ENCODE peak calls at places on chromosome 19, in nine cellular contexts. G, S, O, J, Z, X, I, E and Y are unnamed samples.

GRCh38 chr19:17020380-17020779 is 6.2 kb downstream of the CPAMD8 start:
- DNase-seq in E (no peak), S (no peak), J (no peak), O (no peak), I (no peak), G (no peak), Z (no peak), X (no peak), Y (no peak)

GRCh38 chr19:37217855-37218591 is at the start of gene ZNF383:
- DNase-seq in G (peak; percentile 95), J (peak; percentile 88), O (peak; percentile 94), S (peak; percentile 90), E (peak; percentile 79), I (peak; percentile 92), Z (peak; percentile 85), X (peak; percentile 90), Y (peak; percentile 60)

GRCh38 chr19:55809381-55810058 is 22.3 kb downstream of the NLRP11 start:
- DNase-seq in I (peak; percentile 72), O (peak; percentile 26), S (peak; percentile 37), J (peak; percentile 17), E (no peak), X (peak; percentile 2), Z (peak; percentile 90), G (peak; percentile 70), Y (peak; percentile 7)

GRCh38 chr19:4847190-4847973 is 15.9 kb upstream of the TICAM1 start:
- DNase-seq in J (no peak), O (no peak), E (no peak), G (no peak), X (no peak), I (no peak), Z (no peak), S (no peak), Y (no peak)

GRCh38 chr19:40604647-40605200 is 3.6 kb downstream of the LTBP4 start:
- DNase-seq in Z (no peak), G (no peak), X (peak; percentile 41), O (no peak), E (no peak), I (no peak), S (no peak), J (no peak), Y (no peak)

GRCh38 chr19:33280351-33280921 is 21.9 kb downstream of the CEBPA start:
- DNase-seq in S (no peak), J (no peak), I (no peak), Z (no peak), E (no peak), G (no peak), X (no peak), O (peak; percentile 79), Y (no peak)

GRCh38 chr19:17424743-17425365 is 5.0 kb downstream of the MVB12A start:
- DNase-seq in I (peak; percentile 34), O (peak; percentile 59), J (no peak), X (no peak), E (no peak), S (no peak), G (no peak), Z (no peak), Y (no peak)

GRCh38 chr19:35141627-35142401 is 1.2 kb upstream of the FXYD7 start:
- DNase-seq in S (no peak), E (peak; percentile 54), X (no peak), G (no peak), O (no peak), J (no peak), I (no peak), Z (no peak), Y (no peak)

GRCh38 chr19:51687791-51688664 is 5.1 kb upstream of the SPACA6 start:
- DNase-seq in X (peak; percentile 70), O (no peak), E (peak; percentile 63), Z (no peak), S (peak; percentile 55), G (peak; percentile 90), J (peak; percentile 74), I (peak; percentile 91), Y (peak; percentile 63)

GRCh38 chr19:44552324-44552723 is 22.8 kb upstream of the CEACAM20 start:
- DNase-seq in O (peak; percentile 12), S (no peak), X (peak; percentile 45), I (peak; percentile 53), E (no peak), Z (peak; percentile 63), J (no peak), G (no peak), Y (no peak)

GRCh38 chr19:38543807-38544568 is 73.8 kb downstream of the MAP4K1 start:
- DNase-seq in O (peak; percentile 43), G (peak; percentile 86), X (peak; percentile 93), S (peak; percentile 68), J (peak; percentile 32), I (peak; percentile 88), Z (peak; percentile 87), E (peak; percentile 45), Y (no peak)

GRCh38 chr19:34325961-34326360 is 39.0 kb upstream of the GPI start:
- DNase-seq in S (no peak), E (no peak), G (no peak), I (no peak), J (no peak), X (no peak), O (no peak), Z (no peak), Y (no peak)

GRCh38 chr19:54312436-54313362 is at the start of gene LILRA5:
- DNase-seq in S (peak; percentile 63), E (no peak), O (no peak), Z (no peak), X (no peak), J (peak; percentile 50), I (no peak), G (no peak), Y (no peak)
- H3K4me3 ChIP-seq in S (no peak within 1 kb of the TSS), E (no peak within 1 kb of the TSS), O (no peak within 1 kb of the TSS), Z (no peak within 1 kb of the TSS), X (no peak within 1 kb of the TSS), J (no peak within 1 kb of the TSS), I (no peak within 1 kb of the TSS), G (no peak within 1 kb of the TSS), Y (no peak within 1 kb of the TSS)

GRCh38 chr19:14381689-14382474 is 638 bp downstream of the ADGRE5 start:
- DNase-seq in G (no peak), S (peak; percentile 74), J (peak; percentile 37), Z (no peak), E (peak; percentile 55), O (peak; percentile 64), X (peak; percentile 58), I (peak; percentile 43), Y (no peak)
- H3K4me3 ChIP-seq in G (peak overlapping the region; percentile 63), S (peak overlapping the region; percentile 65), J (peak overlapping the region; percentile 82), Z (peak overlapping the region; percentile 96), E (peak overlapping the region; percentile 83), O (peak overlapping the region; percentile 85), X (peak overlapping the region; percentile 50), I (peak overlapping the region; percentile 85), Y (peak overlapping the region; percentile 69)

DNA sequence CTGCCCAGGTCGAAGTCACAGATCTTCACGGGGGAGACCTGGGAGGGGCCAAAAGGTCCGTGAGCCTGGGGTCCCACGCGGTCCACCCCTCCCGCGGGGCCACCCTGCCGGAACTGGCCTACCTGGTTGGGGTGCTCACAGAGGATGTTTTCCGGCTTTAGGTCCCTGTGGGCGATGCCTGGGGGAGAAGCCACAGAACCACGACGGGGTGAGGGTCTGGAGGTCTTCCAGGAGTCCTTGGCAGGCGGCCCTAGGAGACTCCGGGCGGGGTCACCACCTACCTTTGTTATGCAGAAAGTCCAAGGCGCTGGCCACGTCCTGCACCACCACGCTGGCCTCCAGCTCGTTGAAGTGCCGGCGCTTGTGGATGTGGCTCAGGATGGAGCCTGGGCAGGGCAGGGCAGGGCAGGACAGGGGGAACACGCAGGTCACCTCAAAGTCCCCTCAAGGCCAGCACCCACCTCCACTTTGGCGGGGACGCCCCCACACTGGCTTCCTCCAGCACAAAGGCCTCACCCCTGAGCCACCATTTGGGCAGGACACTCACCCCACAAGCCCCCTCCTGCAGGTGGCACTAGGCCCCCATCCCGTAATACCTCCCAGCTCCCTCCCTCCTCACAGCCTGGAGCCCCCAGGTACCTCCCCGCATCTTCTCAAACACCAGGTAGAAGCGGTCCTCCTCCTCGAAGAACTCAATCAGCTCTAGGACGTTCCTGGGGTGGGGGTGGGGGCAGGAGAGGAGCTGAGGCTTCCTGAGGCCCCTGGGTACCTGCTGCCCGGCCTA is 8.4 kb downstream of the MKNK2 start:
- DNase-seq in X (no peak), E (peak; percentile 58), G (peak; percentile 85), J (no peak), O (peak; percentile 46), S (no peak), Z (no peak), I (no peak), Y (no peak)
- H3K4me3 ChIP-seq in X (peak overlapping the region; percentile 7), E (no peak overlapping the region), G (no peak overlapping the region), J (peak overlapping the region; percentile 56), O (peak overlapping the region; percentile 51), S (peak overlapping the region; percentile 11), Z (peak overlapping the region; percentile 17), I (no peak overlapping the region), Y (peak overlapping the region; percentile 39)

DNA sequence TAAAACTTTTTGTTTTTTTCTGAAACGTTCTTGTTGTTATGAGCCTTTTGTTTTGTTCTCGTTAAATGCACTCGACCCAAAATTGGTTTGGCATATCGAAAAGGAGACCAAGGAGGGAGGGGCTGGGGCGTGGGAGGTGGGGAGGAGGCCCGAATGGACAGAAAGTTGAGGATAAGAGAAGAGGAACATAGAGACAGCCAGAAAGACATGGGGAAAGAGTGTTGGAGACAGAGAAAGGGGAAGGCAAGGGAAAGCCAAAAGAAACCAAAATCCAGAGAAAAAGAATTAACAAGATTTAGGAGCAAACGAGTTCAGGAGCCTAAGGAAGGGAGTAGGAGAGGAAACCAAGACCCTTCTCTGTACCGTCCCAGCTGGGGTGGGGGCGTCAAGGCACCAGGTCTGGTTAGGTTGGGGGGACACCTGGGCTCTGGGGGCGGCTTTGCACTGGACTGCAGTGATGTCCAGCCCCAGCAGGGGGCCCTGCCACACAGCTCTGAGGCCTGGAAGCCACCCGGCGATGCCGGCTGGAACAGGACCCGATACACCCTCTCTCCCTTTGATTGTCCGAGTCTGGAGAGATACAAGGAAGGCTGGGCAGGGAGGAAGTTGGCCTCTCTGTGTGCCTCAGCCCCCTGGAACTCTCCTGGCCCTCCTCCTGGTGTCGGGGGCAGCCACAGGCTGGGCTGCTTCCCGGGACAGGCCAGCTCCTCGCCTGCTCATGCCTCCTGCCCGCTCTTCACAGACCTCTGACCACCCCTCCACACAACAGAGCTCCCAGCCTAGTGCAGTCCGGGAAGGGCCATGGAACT is 11.6 kb upstream of the ASF1B start:
- DNase-seq in I (peak; percentile 44), X (peak; percentile 17), S (peak; percentile 64), E (peak; percentile 74), J (peak; percentile 72), O (no peak), G (peak; percentile 91), Z (peak; percentile 36), Y (peak; percentile 52)
- H3K4me3 ChIP-seq in I (no peak overlapping the region), X (no peak overlapping the region), S (no peak overlapping the region), E (no peak overlapping the region), J (peak overlapping the region; percentile 29), O (no peak overlapping the region), G (no peak overlapping the region), Z (no peak overlapping the region), Y (no peak overlapping the region)